ENCODE peak calls at places on chromosomes 3 and 15, in ten cellular contexts. E, S, G, A, H, V, F, Z, Q and X are unnamed samples. For H3K4me1 and H3K9me3, the result is how much of the 10 kb centered on the place peaks cover.

GRCh38 chr15:31799711-31800321 is 230.5 kb upstream of the CHRNA7 start:
- DNase-seq in V (no peak), E (peak), G (no peak), H (no peak), S (no peak), Z (no peak), Q (no peak), A (no peak), F (no peak), X (no peak)

GRCh38 chr3:151330899-151331298 is 1.6 kb upstream of the P2RY13 start:
- DNase-seq in S (no peak), F (no peak), Z (no peak), A (no peak), G (no peak), E (no peak), V (peak), H (no peak), Q (no peak), X (no peak)

GRCh38 chr3:190124067-190124466 is 3.4 kb upstream of the P3H2 start:
- DNase-seq in F (no peak), Q (no peak), H (no peak), A (no peak), E (no peak), S (no peak), G (no peak), V (no peak), Z (no peak), X (no peak)

GRCh38 chr3:30693470-30694120 is 87.2 kb downstream of the TGFBR2 start:
- DNase-seq in V (peak), Q (peak), F (peak), A (peak), H (peak), E (no peak), G (no peak), S (no peak), Z (peak), X (peak)

GRCh38 chr3:172148269-172148668 is 108.9 kb downstream of the FNDC3B start:
- DNase-seq in G (no peak), S (no peak), V (no peak), E (no peak), Q (no peak), A (no peak), H (no peak), Z (no peak), F (no peak), X (no peak)

GRCh38 chr3:65888980-65889706 is 149.6 kb downstream of the MAGI1 start:
- DNase-seq in Q (peak), A (no peak), F (no peak), Z (no peak), S (peak), H (no peak), E (no peak), V (peak), G (no peak), X (no peak)

GRCh38 chr15:100842756-100843730 is 36.6 kb upstream of the ALDH1A3 start:
- DNase-seq in Q (no peak), G (no peak), H (no peak), S (no peak), V (peak), A (no peak), E (no peak), Z (no peak), F (no peak), X (no peak)

GRCh38 chr3:123412811-123413588 is 35.9 kb downstream of the ADCY5 start:
- DNase-seq in E (peak), G (no peak), A (no peak), H (no peak), V (no peak), Z (no peak), F (no peak), S (no peak), Q (no peak), X (peak)

GRCh38 chr3:195102609-195103467 is 168.1 kb downstream of the XXYLT1 start:
- DNase-seq in S (no peak), E (no peak), G (no peak), Q (peak), H (peak), A (no peak), F (no peak), V (peak), Z (peak), X (peak)

GRCh38 chr3:123791417-123791816 is 92.7 kb downstream of the MYLK start:
- DNase-seq in F (no peak), E (no peak), Q (no peak), Z (no peak), V (peak), G (no peak), H (no peak), A (no peak), S (no peak), X (no peak)

GRCh38 chr3:48985977-48986376 is 4.1 kb upstream of the P4HTM start:
- DNase-seq in E (no peak), G (no peak), Z (no peak), S (no peak), A (no peak), H (no peak), F (no peak), V (no peak), Q (no peak), X (no peak)

GRCh38 chr15:20352241-20353200 is 189.1 kb downstream of the GOLGA6L6 start:
- DNase-seq in H (no peak), E (no peak), Q (no peak), G (peak), F (no peak), A (no peak), V (no peak), S (no peak), Z (peak), X (no peak)

GRCh38 chr3:147799601-147800000 is 390.4 kb downstream of the ZIC1 start:
- DNase-seq in F (no peak), Q (no peak), S (no peak), E (no peak), G (no peak), A (no peak), V (no peak), Z (no peak), H (no peak), X (no peak)

GRCh38 chr3:32334675-32335074 is 57.0 kb upstream of the CMTM7 start:
- DNase-seq in Z (peak), A (no peak), G (no peak), Q (no peak), V (no peak), F (no peak), H (no peak), E (no peak), S (no peak), X (no peak)

GRCh38 chr3:89098964-89099585 is 8.3 kb upstream of the EPHA3 start:
- DNase-seq in Q (peak), Z (peak), H (peak), F (peak), G (no peak), V (peak), A (peak), S (no peak), E (no peak), X (no peak)

GRCh38 chr3:162489853-162490252 is 993.2 kb downstream of the OTOL1 start:
- DNase-seq in E (no peak), Z (no peak), V (no peak), A (no peak), G (no peak), H (no peak), Q (no peak), S (no peak), F (peak), X (no peak)

GRCh38 chr15:68207176-68207935 is 2.2 kb upstream of the CALML4 start:
- DNase-seq in Q (no peak), H (no peak), F (no peak), A (no peak), E (no peak), S (no peak), G (no peak), V (no peak), Z (no peak), X (no peak)
- H3K4me1 ChIP-seq in Q (under half), H (under half), F (under half), A (under half), E (under half), S (under half), G (under half), V (under half), Z (under half), X (under half)

DNA sequence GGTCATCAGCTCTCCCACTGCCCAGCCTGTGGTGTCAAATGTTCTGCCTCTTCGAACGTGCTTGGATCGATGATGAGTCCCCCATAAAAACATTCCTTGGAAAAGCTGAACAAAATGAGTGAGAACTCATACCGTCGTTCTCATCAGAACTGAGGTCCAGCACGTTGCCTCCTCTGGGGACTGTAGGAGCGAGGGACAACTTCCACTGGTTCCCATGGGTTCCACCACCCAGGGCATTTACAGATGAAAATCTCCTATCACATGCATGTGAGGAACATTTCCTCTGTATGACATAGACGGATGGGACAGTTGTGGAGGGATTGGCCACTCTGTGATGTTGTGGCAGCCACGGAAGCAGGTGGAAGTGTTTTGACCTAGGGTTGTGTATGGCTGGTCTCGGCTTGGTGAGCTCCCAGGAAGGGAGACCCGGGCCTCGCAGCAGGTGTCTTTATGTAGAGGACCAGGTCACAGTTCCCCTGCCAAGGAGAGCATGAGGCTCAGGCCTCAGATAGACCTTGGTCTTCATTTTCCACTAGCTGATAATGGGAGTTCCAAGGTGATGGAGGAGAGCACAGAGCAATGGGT is 113.0 kb downstream of the SNRPN start:
- DNase-seq in S (no peak), V (no peak), Z (no peak), Q (no peak), F (no peak), A (no peak), E (no peak), H (no peak), G (no peak), X (no peak)
- H3K9me3 ChIP-seq in S (half or more), V (half or more), Z (half or more), Q (half or more), F (under half), A (half or more), E (half or more), H (under half), G (half or more), X (half or more)

GRCh38 chr3:189003410-189003809 is 168.4 kb upstream of the TPRG1 start:
- DNase-seq in S (no peak), E (no peak), H (no peak), Z (no peak), G (no peak), F (no peak), V (no peak), A (no peak), Q (no peak), X (no peak)
- H3K4me3 ChIP-seq in S (no peak), E (no peak), H (no peak), Z (no peak), G (no peak), F (no peak), V (no peak), A (no peak), Q (no peak), X (no peak)

GRCh38 chr3:149584236-149584635 is 73.6 kb downstream of the WWTR1 start:
- DNase-seq in H (no peak), G (no peak), Q (no peak), S (no peak), E (no peak), V (no peak), Z (no peak), A (no peak), F (no peak), X (no peak)
- H3K4me1 ChIP-seq in H (under half), G (under half), Q (half or more), S (half or more), E (half or more), V (under half), Z (under half), A (under half), F (under half), X (under half)

GRCh38 chr15:26372712-26373111 is 400.2 kb downstream of the GABRB3 start:
- DNase-seq in F (no peak), H (no peak), Z (no peak), V (no peak), E (no peak), G (no peak), A (peak), S (no peak), Q (no peak), X (no peak)
- H3K9me3 ChIP-seq in F (under half), H (under half), Z (under half), V (under half), E (under half), G (half or more), A (under half), S (under half), Q (under half), X (under half)

GRCh38 chr3:120093119-120093922 is 926 bp downstream of the GSK3B start:
- DNase-seq in V (peak), F (peak), A (peak), Z (no peak), E (no peak), H (peak), Q (no peak), S (peak), G (peak), X (no peak)

GRCh38 chr3:120092444-120092843 is 1.8 kb downstream of the GSK3B start:
- DNase-seq in S (no peak), E (no peak), G (no peak), H (no peak), Z (no peak), F (no peak), V (no peak), Q (no peak), A (no peak), X (no peak)

GRCh38 chr3:120090422-120090821 is 3.8 kb downstream of the GSK3B start:
- DNase-seq in Z (no peak), A (no peak), S (no peak), F (no peak), Q (no peak), V (no peak), E (no peak), H (no peak), G (no peak), X (no peak)

GRCh38 chr3:120088622-120089021 is 5.6 kb downstream of the GSK3B start:
- DNase-seq in H (no peak), E (no peak), G (no peak), F (no peak), S (no peak), A (no peak), V (no peak), Z (no peak), Q (no peak), X (no peak)

DNA sequence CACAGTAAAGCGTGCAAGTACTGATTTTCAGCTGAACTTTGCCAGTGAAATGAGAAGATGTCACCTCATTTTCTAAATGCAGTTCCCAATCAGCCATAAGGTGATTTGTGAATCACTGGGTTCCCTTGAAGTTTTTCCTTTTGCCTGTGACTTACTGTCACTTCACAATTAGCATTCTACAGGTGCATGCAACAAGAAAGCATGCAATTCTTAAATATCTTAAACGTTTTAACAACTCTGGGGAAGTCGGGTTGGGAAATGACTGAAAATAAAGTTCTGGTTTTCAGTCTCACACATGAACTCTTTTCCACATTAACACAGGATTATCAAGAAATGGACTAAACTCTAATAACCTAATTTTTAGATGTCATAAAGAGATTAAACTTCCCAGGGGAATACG is 5.2 kb downstream of the GSK3B start:
- DNase-seq in E (no peak), S (no peak), F (no peak), Q (no peak), V (no peak), H (no peak), A (no peak), Z (no peak), G (no peak), X (no peak)
- H3K4me3 ChIP-seq in E (peak), S (no peak), F (no peak), Q (no peak), V (no peak), H (no peak), A (no peak), Z (no peak), G (no peak), X (no peak)

GRCh38 chr15:60390231-60390630 is 7.6 kb downstream of the ANXA2 start:
- DNase-seq in A (no peak), V (no peak), F (no peak), Z (no peak), E (no peak), Q (no peak), S (no peak), H (no peak), G (no peak), X (no peak)
- H3K4me1 ChIP-seq in A (under half), V (under half), F (under half), Z (under half), E (half or more), Q (half or more), S (half or more), H (under half), G (half or more), X (under half)

GRCh38 chr3:14135581-14135980 is 10.7 kb downstream of the TMEM43 start:
- DNase-seq in A (no peak), G (no peak), V (no peak), F (no peak), S (no peak), H (no peak), Q (no peak), E (no peak), Z (peak), X (no peak)
- H3K9me3 ChIP-seq in A (under half), G (under half), V (under half), F (under half), S (under half), H (under half), Q (under half), E (under half), Z (under half), X (under half)